ENCODE peak calls at places on chromosomes 5 and 9, in five cellular contexts. One of them, this sample, is unnamed.

GRCh38 chr5:132464155-132464939 is 26.2 kb downstream of the IRF1 start:
- DNase-seq in amygdala: no peak
- DNase-seq in omental fat pad: no peak
- DNase-seq in NCI-H2081: no peak
- DNase-seq in SK-N-DZ: no peak
- DNase-seq in this sample: no peak

GRCh38 chr5:164562271-164562856 is 1056.9 kb downstream of the MAT2B start:
- DNase-seq in amygdala: no peak
- DNase-seq in NCI-H2081: no peak
- DNase-seq in omental fat pad: no peak
- DNase-seq in SK-N-DZ: peak
- DNase-seq in this sample: no peak

GRCh38 chr9:114805670-114806551 is at the start of gene TNFSF15:
- DNase-seq in NCI-H2081: peak
- DNase-seq in amygdala: no peak
- DNase-seq in omental fat pad: no peak
- DNase-seq in SK-N-DZ: no peak
- DNase-seq in this sample: no peak

GRCh38 chr5:38634961-38635369 is 78.5 kb upstream of the LIFR start:
- DNase-seq in omental fat pad: no peak
- DNase-seq in amygdala: no peak
- DNase-seq in SK-N-DZ: no peak
- DNase-seq in NCI-H2081: no peak
- DNase-seq in this sample: no peak

GRCh38 chr5:154087260-154087659 is 48.5 kb downstream of the MFAP3 start:
- DNase-seq in amygdala: no peak
- DNase-seq in NCI-H2081: peak
- DNase-seq in SK-N-DZ: no peak
- DNase-seq in omental fat pad: no peak
- DNase-seq in this sample: peak

GRCh38 chr5:95779611-95780010 is 42.9 kb downstream of the GLRX start:
- DNase-seq in amygdala: no peak
- DNase-seq in SK-N-DZ: no peak
- DNase-seq in omental fat pad: no peak
- DNase-seq in NCI-H2081: no peak
- DNase-seq in this sample: no peak

GRCh38 chr5:114305402-114306207 is 56.3 kb upstream of the KCNN2 start:
- DNase-seq in NCI-H2081: no peak
- DNase-seq in SK-N-DZ: peak
- DNase-seq in amygdala: no peak
- DNase-seq in omental fat pad: no peak
- DNase-seq in this sample: no peak

GRCh38 chr5:96198673-96199072 is 234.4 kb downstream of the PCSK1 start:
- DNase-seq in SK-N-DZ: no peak
- DNase-seq in amygdala: no peak
- DNase-seq in NCI-H2081: no peak
- DNase-seq in omental fat pad: no peak
- DNase-seq in this sample: no peak

GRCh38 chr5:143014017-143014651 is 244.0 kb downstream of the ARHGAP26 start:
- DNase-seq in SK-N-DZ: peak
- DNase-seq in omental fat pad: no peak
- DNase-seq in amygdala: no peak
- DNase-seq in NCI-H2081: no peak
- DNase-seq in this sample: no peak

GRCh38 chr5:172162348-172162747 is 25.7 kb downstream of the STK10 start:
- DNase-seq in NCI-H2081: no peak
- DNase-seq in amygdala: no peak
- DNase-seq in SK-N-DZ: no peak
- DNase-seq in omental fat pad: no peak
- DNase-seq in this sample: no peak

GRCh38 chr5:178206166-178207101 is 2.1 kb downstream of the HNRNPAB start:
- DNase-seq in omental fat pad: peak
- DNase-seq in SK-N-DZ: no peak
- DNase-seq in amygdala: no peak
- DNase-seq in NCI-H2081: no peak
- DNase-seq in this sample: no peak

GRCh38 chr9:77808750-77809079 is 160.6 kb upstream of the GNA14 start:
- DNase-seq in SK-N-DZ: no peak
- DNase-seq in omental fat pad: no peak
- DNase-seq in amygdala: no peak
- DNase-seq in NCI-H2081: no peak
- DNase-seq in this sample: no peak

GRCh38 chr5:173645897-173646574 is 29.6 kb upstream of the BOD1 start:
- DNase-seq in NCI-H2081: no peak
- DNase-seq in omental fat pad: no peak
- DNase-seq in SK-N-DZ: no peak
- DNase-seq in amygdala: no peak
- DNase-seq in this sample: no peak

GRCh38 chr9:109652112-109652511 is 127.9 kb upstream of the PALM2AKAP2 start:
- DNase-seq in amygdala: no peak
- DNase-seq in NCI-H2081: no peak
- DNase-seq in SK-N-DZ: no peak
- DNase-seq in omental fat pad: no peak
- DNase-seq in this sample: no peak

GRCh38 chr5:124059200-124059599 is 547.2 kb downstream of the CSNK1G3 start:
- DNase-seq in NCI-H2081: no peak
- DNase-seq in SK-N-DZ: no peak
- DNase-seq in omental fat pad: no peak
- DNase-seq in amygdala: no peak
- DNase-seq in this sample: peak

GRCh38 chr5:14663734-14664269 is 716 bp upstream of the OTULIN start:
- DNase-seq in NCI-H2081: peak
- DNase-seq in SK-N-DZ: peak
- DNase-seq in amygdala: no peak
- DNase-seq in omental fat pad: no peak
- DNase-seq in this sample: no peak

GRCh38 chr5:163565492-163565891 is 60.1 kb downstream of the MAT2B start:
- DNase-seq in SK-N-DZ: no peak
- DNase-seq in omental fat pad: no peak
- DNase-seq in NCI-H2081: no peak
- DNase-seq in amygdala: no peak
- DNase-seq in this sample: no peak

GRCh38 chr9:89598926-89599325 is 5.9 kb upstream of the GADD45G start:
- DNase-seq in SK-N-DZ: no peak
- DNase-seq in NCI-H2081: no peak
- DNase-seq in omental fat pad: no peak
- DNase-seq in amygdala: no peak
- DNase-seq in this sample: no peak

GRCh38 chr9:14326264-14326826 is 12.4 kb upstream of the NFIB start:
- DNase-seq in NCI-H2081: peak
- DNase-seq in omental fat pad: no peak
- DNase-seq in amygdala: no peak
- DNase-seq in SK-N-DZ: no peak
- DNase-seq in this sample: no peak

GRCh38 chr5:19241690-19242089 is 746.3 kb downstream of the CDH18 start:
- DNase-seq in SK-N-DZ: no peak
- DNase-seq in amygdala: no peak
- DNase-seq in NCI-H2081: no peak
- DNase-seq in omental fat pad: no peak
- DNase-seq in this sample: no peak

GRCh38 chr5:135392256-135392655 is 6.8 kb downstream of the MACROH2A1 start:
- DNase-seq in omental fat pad: no peak
- DNase-seq in NCI-H2081: no peak
- DNase-seq in amygdala: no peak
- DNase-seq in SK-N-DZ: no peak
- DNase-seq in this sample: no peak

GRCh38 chr5:172529896-172530295 is 75.6 kb upstream of the SH3PXD2B start:
- DNase-seq in NCI-H2081: no peak
- DNase-seq in amygdala: no peak
- DNase-seq in SK-N-DZ: no peak
- DNase-seq in omental fat pad: no peak
- DNase-seq in this sample: no peak

GRCh38 chr5:78113689-78114088 is 180.8 kb downstream of the AP3B1 start:
- DNase-seq in SK-N-DZ: peak
- DNase-seq in amygdala: no peak
- DNase-seq in omental fat pad: no peak
- DNase-seq in NCI-H2081: no peak
- DNase-seq in this sample: no peak

GRCh38 chr5:14557203-14557725 is 24.3 kb upstream of the OTULINL start:
- DNase-seq in amygdala: no peak
- DNase-seq in NCI-H2081: no peak
- DNase-seq in omental fat pad: no peak
- DNase-seq in SK-N-DZ: no peak
- DNase-seq in this sample: no peak

GRCh38 chr5:141196363-141196762 is 3.1 kb upstream of the PCDHB11 start:
- DNase-seq in NCI-H2081: no peak
- DNase-seq in SK-N-DZ: no peak
- DNase-seq in amygdala: no peak
- DNase-seq in omental fat pad: no peak
- DNase-seq in this sample: no peak

GRCh38 chr9:128124873-128125574 is 2.5 kb downstream of the PTGES2 start:
- DNase-seq in NCI-H2081: peak
- DNase-seq in amygdala: no peak
- DNase-seq in omental fat pad: peak
- DNase-seq in SK-N-DZ: peak
- DNase-seq in this sample: no peak

GRCh38 chr9:38305616-38306015 is 86.9 kb upstream of the ALDH1B1 start:
- DNase-seq in NCI-H2081: no peak
- DNase-seq in omental fat pad: no peak
- DNase-seq in SK-N-DZ: no peak
- DNase-seq in amygdala: no peak
- DNase-seq in this sample: no peak

This sample was measured in epithelial cell of proximal tubule.